ENCODE peak calls at places on chromosomes 12 and 14, in ten cellular contexts. J is cardiac muscle cell; F is suprapubic skin; U is mucosa of descending colon; O is fibroblast of lung; E is neural progenitor cell; A is A549; K is CD4-positive, alpha-beta memory T cell; T is CD8-positive, alpha-beta T cell; M is lower lobe of right lung. D is an unnamed sample.

GRCh38 chr12:124273630-124274029 is 21.3 kb upstream of the RFLNA start:
- DNase-seq in J (peak; percentile 33), O (peak; percentile 19), E (no peak), F (no peak), K (no peak), A (peak; percentile 77), U (no peak), T (no peak), M (no peak), D (no peak)

GRCh38 chr12:78519422-78519821 is 345.2 kb upstream of the SYT1 start:
- DNase-seq in J (no peak), K (no peak), O (no peak), U (peak; percentile 19), E (no peak), T (no peak), A (no peak), M (no peak), F (no peak), D (no peak)

GRCh38 chr12:94091624-94092023 is 56.8 kb upstream of the PLXNC1 start:
- DNase-seq in A (no peak), F (no peak), E (no peak), O (no peak), K (no peak), T (no peak), J (no peak), M (no peak), U (no peak), D (no peak)

GRCh38 chr14:50249118-50249775 is 17.9 kb upstream of the SOS2 start:
- DNase-seq in J (no peak), O (no peak), K (no peak), A (no peak), E (no peak), U (no peak), T (no peak), F (no peak), M (no peak), D (no peak)

GRCh38 chr14:103858063-103858820 is 10.9 kb upstream of the PPP1R13B start:
- DNase-seq in J (no peak), E (no peak), F (no peak), O (no peak), U (peak; percentile 37), K (no peak), M (peak; percentile 38), T (no peak), A (no peak), D (no peak)

GRCh38 chr12:16606936-16607335 is 974 bp upstream of the LMO3 start:
- DNase-seq in A (no peak), E (peak; percentile 20), U (no peak), F (no peak), T (no peak), J (peak; percentile 41), O (no peak), M (no peak), K (no peak), D (no peak)

GRCh38 chr14:82309199-82309598 is 775.5 kb upstream of the SEL1L start:
- DNase-seq in O (no peak), T (no peak), F (no peak), E (no peak), M (no peak), J (no peak), A (no peak), K (no peak), U (no peak), D (no peak)

GRCh38 chr12:1820191-1820599 is at the start of gene LRTM2:
- DNase-seq in O (no peak), K (no peak), U (no peak), A (no peak), J (no peak), M (no peak), E (no peak), T (no peak), F (no peak), D (no peak)

GRCh38 chr12:132677492-132677891 is 9.7 kb downstream of the POLE start:
- DNase-seq in U (no peak), T (no peak), K (no peak), E (no peak), J (no peak), A (no peak), M (no peak), O (no peak), F (no peak), D (no peak)

GRCh38 chr14:55153951-55154350 is 24.9 kb downstream of the LGALS3 start:
- DNase-seq in F (no peak), U (no peak), T (no peak), O (no peak), M (no peak), K (no peak), E (no peak), J (no peak), A (no peak), D (no peak)

GRCh38 chr12:47686645-47687240 is 19.1 kb downstream of the RPAP3 start:
- DNase-seq in E (peak; percentile 40), T (no peak), M (no peak), A (peak; percentile 66), J (peak; percentile 57), U (no peak), K (peak; percentile 27), O (peak; percentile 72), F (no peak), D (no peak)

GRCh38 chr14:31768355-31768754 is 207.2 kb downstream of the NUBPL start:
- DNase-seq in A (no peak), K (no peak), J (no peak), U (no peak), F (no peak), M (no peak), T (no peak), E (no peak), O (no peak), D (no peak)

GRCh38 chr14:91138511-91139359 is 24.9 kb downstream of the DGLUCY start:
- DNase-seq in J (no peak), K (peak; percentile 42), U (no peak), M (no peak), O (peak; percentile 38), A (peak; percentile 62), T (peak; percentile 31), F (no peak), E (peak; percentile 31), D (no peak)

DNA sequence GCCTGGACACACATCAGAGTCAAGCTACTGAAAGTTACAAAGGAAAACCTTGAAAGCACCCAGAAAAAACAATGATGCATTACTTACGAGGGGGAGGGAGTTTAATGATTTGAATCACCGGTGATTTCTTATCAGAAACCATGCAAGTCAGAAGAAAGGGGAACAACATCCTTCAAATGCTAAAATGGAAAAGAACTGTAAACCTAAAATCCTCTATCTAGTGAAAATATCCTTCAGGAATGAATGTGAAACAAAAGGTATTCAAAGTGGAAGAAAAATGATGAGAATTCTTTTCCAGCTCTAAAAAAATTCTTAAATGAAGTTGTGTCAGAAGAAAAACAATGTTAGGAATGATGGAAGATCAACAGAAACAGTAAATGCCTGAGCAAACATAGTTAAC is 16.8 kb downstream of the SCAF11 start:
- DNase-seq in O (no peak), A (no peak), K (no peak), J (no peak), U (no peak), F (no peak), M (no peak), T (no peak), E (no peak), D (no peak)
- H3K4me1 ChIP-seq in O (peaks cover 3% of the 10 kb centered on the region), A (peaks cover 17% of the 10 kb centered on the region), K (peaks cover 71% of the 10 kb centered on the region), J (peaks cover 33% of the 10 kb centered on the region), U (peaks cover 14% of the 10 kb centered on the region), F (peaks cover 21% of the 10 kb centered on the region), M (peaks cover 65% of the 10 kb centered on the region), T (peaks cover 24% of the 10 kb centered on the region), E (peaks cover 6% of the 10 kb centered on the region), D (peaks cover 49% of the 10 kb centered on the region)

GRCh38 chr14:105851716-105852377 is 325.5 kb downstream of the TMEM121 start:
- DNase-seq in A (no peak), J (no peak), U (no peak), F (no peak), K (no peak), E (no peak), T (peak; percentile 6), M (peak; percentile 39), O (no peak), D (no peak)

GRCh38 chr14:105852378-105853088 is 326.1 kb downstream of the TMEM121 start:
- DNase-seq in J (no peak), U (peak; percentile 43), A (no peak), O (no peak), M (peak; percentile 38), F (peak; percentile 53), E (no peak), K (no peak), T (peak; percentile 9), D (no peak)

GRCh38 chr14:105853907-105854599 is 327.7 kb downstream of the TMEM121 start:
- DNase-seq in K (no peak), E (no peak), M (peak; percentile 39), U (peak; percentile 44), O (no peak), F (no peak), J (no peak), A (no peak), T (peak; percentile 9), D (no peak)

GRCh38 chr14:105854600-105855245 is 328.3 kb downstream of the TMEM121 start:
- DNase-seq in J (no peak), M (peak; percentile 39), K (no peak), F (peak; percentile 50), E (no peak), O (no peak), U (no peak), A (no peak), T (peak; percentile 6), D (no peak)

GRCh38 chr14:105853089-105853906 is 326.9 kb downstream of the TMEM121 start:
- DNase-seq in F (no peak), U (peak; percentile 43), K (no peak), O (no peak), J (no peak), E (no peak), T (peak; percentile 8), A (no peak), M (peak; percentile 42), D (no peak)
- H3K4me1 ChIP-seq in F (no peaks in the 10 kb centered on the region), U (no peaks in the 10 kb centered on the region), K (peaks cover 39% of the 10 kb centered on the region), O (no peaks in the 10 kb centered on the region), J (no peaks in the 10 kb centered on the region), E (no peaks in the 10 kb centered on the region), T (peaks cover 23% of the 10 kb centered on the region), A (no peaks in the 10 kb centered on the region), M (no peaks in the 10 kb centered on the region), D (no peaks in the 10 kb centered on the region)

GRCh38 chr12:116265361-116266128 is 11.9 kb downstream of the MED13L start:
- DNase-seq in J (no peak), O (no peak), E (no peak), K (no peak), U (no peak), F (no peak), A (no peak), T (no peak), M (no peak), D (no peak)
- H3K4me1 ChIP-seq in J (peaks cover 44% of the 10 kb centered on the region), O (peaks cover 10% of the 10 kb centered on the region), E (peaks cover 58% of the 10 kb centered on the region), K (peaks cover 95% of the 10 kb centered on the region), U (peaks cover 17% of the 10 kb centered on the region), F (peaks cover 71% of the 10 kb centered on the region), A (peaks cover 99% of the 10 kb centered on the region), T (peaks cover 71% of the 10 kb centered on the region), M (peaks cover 73% of the 10 kb centered on the region), D (peaks cover 88% of the 10 kb centered on the region)

DNA sequence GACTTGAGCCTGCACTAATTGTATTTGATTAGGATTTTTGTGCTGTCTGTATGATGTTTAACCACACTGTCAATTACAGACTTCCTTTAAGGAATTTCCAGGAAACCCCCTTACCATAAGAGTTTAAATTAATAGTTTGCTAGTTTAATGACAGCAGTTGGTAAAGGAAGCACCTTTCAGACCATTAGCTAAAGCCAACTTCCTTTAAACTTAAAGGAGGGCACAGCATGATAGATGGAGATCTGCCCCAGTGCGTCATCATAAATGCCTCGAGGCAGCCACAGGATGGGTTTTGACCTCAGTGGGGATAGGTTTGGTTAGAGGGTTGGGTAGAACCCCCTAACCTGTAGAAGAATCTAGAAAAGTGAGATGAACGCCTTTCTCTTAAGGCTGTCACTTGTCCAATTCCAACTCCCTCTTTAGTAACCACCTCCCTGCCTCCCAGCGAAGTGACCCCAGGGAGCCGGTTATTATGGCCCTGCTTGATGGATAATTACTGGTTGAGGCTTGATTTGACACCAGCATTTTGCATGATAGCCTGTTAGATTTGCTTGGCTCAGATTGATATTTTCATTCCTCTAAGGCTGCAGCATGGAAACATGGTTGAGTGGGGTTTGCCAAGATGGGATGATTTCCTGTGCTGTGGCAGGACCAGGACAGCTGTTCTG is 62.6 kb downstream of the CHST11 start:
- DNase-seq in F (no peak), O (no peak), E (no peak), M (no peak), J (no peak), T (peak; percentile 65), U (no peak), A (no peak), K (peak; percentile 42), D (no peak)
- H3K4me1 ChIP-seq in F (peaks cover 17% of the 10 kb centered on the region), O (no peaks in the 10 kb centered on the region), E (peaks cover 15% of the 10 kb centered on the region), M (peaks cover 87% of the 10 kb centered on the region), J (peaks cover 28% of the 10 kb centered on the region), T (peaks cover 36% of the 10 kb centered on the region), U (no peaks in the 10 kb centered on the region), A (peaks cover 23% of the 10 kb centered on the region), K (peaks cover 85% of the 10 kb centered on the region), D (peaks cover 69% of the 10 kb centered on the region)

D was measured in thoracic aorta.